ENCODE peak calls at places on chromosomes 2 and 18, in four cellular contexts. L is mesothelial cell of epicardium, K is WTC11, O is A549. M is an unnamed sample.

GRCh38 chr2:206208900-206209299 is 49.2 kb downstream of the EEF1B2 start:
- DNase-seq in O (no peak), L (no peak), K (no peak), M (no peak)

GRCh38 chr2:227415538-227416424 is 28.0 kb upstream of the SCYGR1 start:
- DNase-seq in O (peak; percentile 47), K (no peak), L (no peak), M (no peak)

GRCh38 chr2:20963867-20964266 is 80.0 kb downstream of the APOB start:
- DNase-seq in L (no peak), O (no peak), K (no peak), M (no peak)

GRCh38 chr2:158691619-158692018 is 103.5 kb upstream of the DAPL1 start:
- DNase-seq in L (no peak), O (no peak), K (no peak), M (no peak)

GRCh38 chr2:160700006-160700405 is 206.4 kb upstream of the RBMS1 start:
- DNase-seq in O (no peak), K (no peak), L (no peak), M (no peak)

GRCh38 chr2:106030287-106031268 is 163.5 kb downstream of the UXS1 start:
- DNase-seq in K (no peak), L (no peak), O (no peak), M (no peak)

GRCh38 chr2:109647636-109648035 is 33.5 kb downstream of the SOWAHC start:
- DNase-seq in L (no peak), O (no peak), K (no peak), M (no peak)

GRCh38 chr2:46157072-46157965 is 139.9 kb upstream of the EPAS1 start:
- DNase-seq in O (no peak), L (no peak), K (no peak), M (no peak)

GRCh38 chr2:229553091-229553490 is 161.3 kb downstream of the DNER start:
- DNase-seq in O (no peak), L (no peak), K (no peak), M (no peak)

GRCh38 chr2:237253046-237253723 is 160.8 kb downstream of the COL6A3 start:
- DNase-seq in K (no peak), O (no peak), L (no peak), M (no peak)

GRCh38 chr2:199602271-199602895 is 144.6 kb upstream of the SATB2 start:
- DNase-seq in O (peak; percentile 6), K (peak; percentile 25), L (no peak), M (no peak)
- TF ChIP-seq CTCF in O (no peak), K (no peak), L (no peak), M (peak; percentile 24)

GRCh38 chr2:185291035-185291647 is 447.5 kb upstream of the FSIP2 start:
- DNase-seq in L (peak; percentile 67), O (no peak), K (peak; percentile 81), M (peak; percentile 51)
- TF ChIP-seq CTCF in L (peak; percentile 41), O (no peak), K (peak; percentile 63), M (peak; percentile 79)

GRCh38 chr18:48796491-48797205 is 154.1 kb downstream of the SMAD7 start:
- DNase-seq in L (no peak), K (no peak), O (no peak), M (no peak)

GRCh38 chr18:48799724-48800315 is 150.9 kb downstream of the SMAD7 start:
- DNase-seq in L (peak; percentile 17), K (peak; percentile 3), O (no peak), M (no peak)

GRCh38 chr18:48795696-48796095 is 155.1 kb downstream of the SMAD7 start:
- DNase-seq in K (peak; percentile 3), O (no peak), L (no peak), M (no peak)

GRCh38 chr18:48798334-48799197 is 152.2 kb downstream of the SMAD7 start:
- DNase-seq in K (peak; percentile 6), O (no peak), L (peak; percentile 26), M (no peak)

DNA sequence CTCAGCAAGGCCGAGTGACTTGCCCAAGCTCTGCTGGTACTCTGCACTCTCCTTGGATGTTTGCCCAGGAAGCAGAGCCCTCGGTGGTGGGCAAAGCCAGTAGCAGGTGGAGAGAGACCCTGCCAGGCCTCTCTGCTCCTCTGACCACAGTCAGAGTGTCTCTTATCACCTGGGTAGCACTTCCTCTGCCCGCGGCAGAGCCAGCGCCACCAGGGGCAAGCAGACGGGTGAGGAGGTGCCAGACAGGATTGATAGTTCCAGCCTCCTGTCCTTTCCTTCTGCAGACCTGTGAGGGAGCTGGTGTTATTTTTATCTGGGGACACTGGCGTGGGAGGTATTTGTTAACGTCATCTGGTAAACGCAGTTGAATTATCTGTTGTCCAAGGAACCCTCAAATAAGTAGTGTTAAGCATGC is 152.9 kb downstream of the SMAD7 start:
- DNase-seq in O (no peak), K (peak; percentile 5), L (peak; percentile 25), M (no peak)
- TF ChIP-seq CTCF in O (no peak), K (no peak), L (no peak), M (no peak)

DNA sequence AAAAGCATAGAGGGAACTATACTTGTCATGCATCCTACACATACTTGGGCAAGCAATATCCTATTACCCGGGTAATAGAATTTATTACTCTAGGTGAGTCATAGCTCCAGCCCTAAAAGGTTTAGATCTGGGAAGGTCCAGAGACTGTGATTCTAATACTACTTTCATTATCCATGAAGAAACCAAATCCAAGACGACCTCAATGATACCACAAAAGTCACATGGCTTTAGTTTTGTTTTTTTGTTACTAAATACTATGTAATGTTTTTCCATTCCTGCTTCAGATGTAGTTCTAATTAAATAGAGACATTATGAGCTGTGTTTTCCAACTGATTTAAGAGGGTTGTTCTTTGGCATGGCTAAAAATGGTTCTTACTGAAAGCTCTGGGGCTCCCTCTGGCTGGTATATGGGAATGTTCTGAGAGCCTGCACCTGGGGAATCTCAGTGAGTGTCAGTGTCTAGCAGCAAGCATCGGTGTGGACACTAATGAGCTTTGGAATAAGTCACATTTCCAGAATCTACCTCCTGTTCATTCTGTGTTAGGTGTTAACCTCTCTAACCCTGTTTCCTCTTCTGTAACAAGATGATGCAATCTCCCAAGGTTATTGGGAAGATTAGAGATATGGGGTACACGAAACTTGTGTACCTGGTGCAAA is 20.5 kb upstream of the IL1RL2 start:
- DNase-seq in K (no peak), L (no peak), O (no peak), M (no peak)
- TF ChIP-seq CTCF in K (no peak), L (no peak), O (peak; percentile 66), M (no peak)

DNA sequence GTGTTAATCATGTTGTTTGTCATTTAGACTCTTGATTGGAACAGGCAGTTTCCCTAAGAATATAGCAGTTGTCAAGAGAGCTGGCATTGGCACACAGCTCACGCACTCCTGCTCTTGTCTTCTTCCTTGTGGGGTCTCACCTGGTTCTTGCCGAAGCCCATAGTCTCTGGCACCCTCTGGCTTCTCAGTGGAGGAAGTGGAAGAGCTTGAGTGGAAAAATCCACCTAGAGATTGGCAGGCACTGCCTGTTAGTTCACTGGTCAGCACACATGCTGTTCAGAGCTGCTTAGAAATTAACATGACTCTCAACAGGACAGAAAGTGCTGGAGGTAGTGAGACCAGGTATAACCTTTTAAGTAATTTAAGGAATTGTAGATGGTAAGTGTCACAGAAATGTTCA is 28.3 kb downstream of the SCTR start:
- DNase-seq in K (no peak), O (no peak), L (no peak), M (no peak)
- TF ChIP-seq CTCF in K (no peak), O (no peak), L (no peak), M (no peak)

M was measured in neural crest cell.